ENCODE peak calls at places on chromosomes 6 and 20, in five cellular contexts. One of them, this sample, is unnamed.

GRCh38 chr6:138869343-138869742 is 73.5 kb downstream of the ECT2L start:
- DNase-seq in effector CD4-positive, alpha-beta T cell: no peak
- DNase-seq in astrocyte: peak
- DNase-seq in neuronal stem cell: no peak
- DNase-seq in nephron progenitor cell: no peak
- DNase-seq in this sample: no peak

GRCh38 chr6:10587694-10588392 is 66.7 kb downstream of the GCNT2 start:
- DNase-seq in effector CD4-positive, alpha-beta T cell: no peak
- DNase-seq in astrocyte: no peak
- DNase-seq in neuronal stem cell: no peak
- DNase-seq in nephron progenitor cell: no peak
- DNase-seq in this sample: no peak

GRCh38 chr6:136249336-136249735 is 775 bp downstream of the MTFR2 start:
- DNase-seq in effector CD4-positive, alpha-beta T cell: no peak
- DNase-seq in astrocyte: no peak
- DNase-seq in neuronal stem cell: no peak
- DNase-seq in nephron progenitor cell: no peak
- DNase-seq in this sample: peak

GRCh38 chr6:117502580-117502979 is 20.1 kb downstream of the DCBLD1 start:
- DNase-seq in effector CD4-positive, alpha-beta T cell: no peak
- DNase-seq in astrocyte: no peak
- DNase-seq in neuronal stem cell: no peak
- DNase-seq in nephron progenitor cell: no peak
- DNase-seq in this sample: no peak

GRCh38 chr6:44050872-44051421 is 76.3 kb downstream of the MRPL14 start:
- DNase-seq in effector CD4-positive, alpha-beta T cell: no peak
- DNase-seq in astrocyte: no peak
- DNase-seq in neuronal stem cell: no peak
- DNase-seq in nephron progenitor cell: no peak
- DNase-seq in this sample: no peak

GRCh38 chr6:104558746-104559145 is 301.0 kb downstream of the HACE1 start:
- DNase-seq in effector CD4-positive, alpha-beta T cell: no peak
- DNase-seq in astrocyte: no peak
- DNase-seq in neuronal stem cell: no peak
- DNase-seq in nephron progenitor cell: no peak
- DNase-seq in this sample: no peak

GRCh38 chr6:56143796-56144195 is 103.6 kb downstream of the COL21A1 start:
- DNase-seq in effector CD4-positive, alpha-beta T cell: no peak
- DNase-seq in astrocyte: no peak
- DNase-seq in neuronal stem cell: no peak
- DNase-seq in nephron progenitor cell: no peak
- DNase-seq in this sample: no peak

GRCh38 chr6:53439556-53439955 is 90.8 kb upstream of the ELOVL5 start:
- DNase-seq in effector CD4-positive, alpha-beta T cell: no peak
- DNase-seq in astrocyte: peak
- DNase-seq in neuronal stem cell: no peak
- DNase-seq in nephron progenitor cell: no peak
- DNase-seq in this sample: no peak

GRCh38 chr6:129835691-129836090 is 25.4 kb downstream of the TMEM244 start:
- DNase-seq in effector CD4-positive, alpha-beta T cell: no peak
- DNase-seq in astrocyte: peak
- DNase-seq in neuronal stem cell: no peak
- DNase-seq in nephron progenitor cell: no peak
- DNase-seq in this sample: no peak

GRCh38 chr6:54264581-54265272 is 43.5 kb upstream of the TINAG start:
- DNase-seq in effector CD4-positive, alpha-beta T cell: no peak
- DNase-seq in astrocyte: no peak
- DNase-seq in neuronal stem cell: no peak
- DNase-seq in nephron progenitor cell: no peak
- DNase-seq in this sample: no peak

GRCh38 chr20:23293689-23294088 is 56.9 kb upstream of the NXT1 start:
- DNase-seq in effector CD4-positive, alpha-beta T cell: no peak
- DNase-seq in astrocyte: no peak
- DNase-seq in neuronal stem cell: no peak
- DNase-seq in nephron progenitor cell: no peak
- DNase-seq in this sample: no peak

This sample was measured in ACHN.